ENCODE peak calls at places on chromosomes 13 and 19, in ten cellular contexts. One of them, this sample, is unnamed.

GRCh38 chr13:36549771-36550170 is 117.5 kb downstream of the CCNA1 start:
- DNase-seq in SJSA1: no peak
- DNase-seq in WTC11: no peak
- DNase-seq in ovary: no peak
- DNase-seq in HFFc6: no peak
- DNase-seq in GM04503: no peak
- DNase-seq in stimulated activated CD4-positive, alpha-beta T cell treated with anti-CD3 and anti-CD28 coated beads, TNF-alpha, amount 100 ng/mL, for 4 hours: no peak
- DNase-seq in left ventricle myocardium inferior: no peak
- DNase-seq in lower lobe of right lung: no peak
- DNase-seq in chondrocyte: no peak
- DNase-seq in this sample: no peak

GRCh38 chr13:35389535-35389934 is 87.0 kb downstream of the MAB21L1 start:
- DNase-seq in SJSA1: no peak
- DNase-seq in WTC11: no peak
- DNase-seq in ovary: no peak
- DNase-seq in HFFc6: no peak
- DNase-seq in GM04503: no peak
- DNase-seq in stimulated activated CD4-positive, alpha-beta T cell treated with anti-CD3 and anti-CD28 coated beads, TNF-alpha, amount 100 ng/mL, for 4 hours: no peak
- DNase-seq in left ventricle myocardium inferior: no peak
- DNase-seq in lower lobe of right lung: no peak
- DNase-seq in chondrocyte: no peak
- DNase-seq in this sample: no peak

GRCh38 chr19:56930647-56931592 is 90.4 kb upstream of the PEG3 start:
- DNase-seq in SJSA1: no peak
- DNase-seq in WTC11: no peak
- DNase-seq in ovary: no peak
- DNase-seq in HFFc6: no peak
- DNase-seq in GM04503: no peak
- DNase-seq in stimulated activated CD4-positive, alpha-beta T cell treated with anti-CD3 and anti-CD28 coated beads, TNF-alpha, amount 100 ng/mL, for 4 hours: no peak
- DNase-seq in left ventricle myocardium inferior: no peak
- DNase-seq in lower lobe of right lung: no peak
- DNase-seq in chondrocyte: no peak
- DNase-seq in this sample: no peak

GRCh38 chr13:99225078-99225477 is 24.4 kb downstream of the UBAC2 start:
- DNase-seq in SJSA1: no peak
- DNase-seq in WTC11: no peak
- DNase-seq in ovary: no peak
- DNase-seq in HFFc6: no peak
- DNase-seq in GM04503: no peak
- DNase-seq in stimulated activated CD4-positive, alpha-beta T cell treated with anti-CD3 and anti-CD28 coated beads, TNF-alpha, amount 100 ng/mL, for 4 hours: no peak
- DNase-seq in left ventricle myocardium inferior: no peak
- DNase-seq in lower lobe of right lung: no peak
- DNase-seq in chondrocyte: no peak
- DNase-seq in this sample: no peak

GRCh38 chr13:37954191-37954590 is 84.6 kb upstream of the TRPC4 start:
- DNase-seq in SJSA1: no peak
- DNase-seq in WTC11: no peak
- DNase-seq in ovary: no peak
- DNase-seq in HFFc6: no peak
- DNase-seq in GM04503: no peak
- DNase-seq in stimulated activated CD4-positive, alpha-beta T cell treated with anti-CD3 and anti-CD28 coated beads, TNF-alpha, amount 100 ng/mL, for 4 hours: no peak
- DNase-seq in left ventricle myocardium inferior: no peak
- DNase-seq in lower lobe of right lung: no peak
- DNase-seq in chondrocyte: no peak
- DNase-seq in this sample: no peak

GRCh38 chr19:35022460-35022859 is 7.8 kb upstream of the SCN1B start:
- DNase-seq in SJSA1: no peak
- DNase-seq in WTC11: no peak
- DNase-seq in ovary: no peak
- DNase-seq in HFFc6: no peak
- DNase-seq in GM04503: no peak
- DNase-seq in stimulated activated CD4-positive, alpha-beta T cell treated with anti-CD3 and anti-CD28 coated beads, TNF-alpha, amount 100 ng/mL, for 4 hours: no peak
- DNase-seq in left ventricle myocardium inferior: no peak
- DNase-seq in lower lobe of right lung: no peak
- DNase-seq in chondrocyte: no peak
- DNase-seq in this sample: no peak

GRCh38 chr13:99916366-99917103 is 55.0 kb downstream of the ZIC5 start:
- DNase-seq in SJSA1: peak
- DNase-seq in WTC11: no peak
- DNase-seq in ovary: no peak
- DNase-seq in HFFc6: peak
- DNase-seq in GM04503: peak
- DNase-seq in stimulated activated CD4-positive, alpha-beta T cell treated with anti-CD3 and anti-CD28 coated beads, TNF-alpha, amount 100 ng/mL, for 4 hours: no peak
- DNase-seq in left ventricle myocardium inferior: no peak
- DNase-seq in lower lobe of right lung: no peak
- DNase-seq in chondrocyte: no peak
- DNase-seq in this sample: no peak

GRCh38 chr19:56900573-56901097 is 60.1 kb upstream of the PEG3 start:
- DNase-seq in SJSA1: no peak
- DNase-seq in WTC11: no peak
- DNase-seq in ovary: no peak
- DNase-seq in HFFc6: no peak
- DNase-seq in GM04503: no peak
- DNase-seq in stimulated activated CD4-positive, alpha-beta T cell treated with anti-CD3 and anti-CD28 coated beads, TNF-alpha, amount 100 ng/mL, for 4 hours: no peak
- DNase-seq in left ventricle myocardium inferior: no peak
- DNase-seq in lower lobe of right lung: no peak
- DNase-seq in chondrocyte: no peak
- DNase-seq in this sample: no peak

GRCh38 chr13:95050800-95051620 is 250.2 kb downstream of the ABCC4 start:
- DNase-seq in SJSA1: no peak
- DNase-seq in WTC11: no peak
- DNase-seq in ovary: no peak
- DNase-seq in HFFc6: no peak
- DNase-seq in GM04503: no peak
- DNase-seq in stimulated activated CD4-positive, alpha-beta T cell treated with anti-CD3 and anti-CD28 coated beads, TNF-alpha, amount 100 ng/mL, for 4 hours: no peak
- DNase-seq in left ventricle myocardium inferior: no peak
- DNase-seq in lower lobe of right lung: no peak
- DNase-seq in chondrocyte: no peak
- DNase-seq in this sample: no peak

GRCh38 chr19:824885-825284 is 2.8 kb upstream of the AZU1 start:
- DNase-seq in SJSA1: no peak
- DNase-seq in WTC11: no peak
- DNase-seq in ovary: no peak
- DNase-seq in HFFc6: no peak
- DNase-seq in GM04503: no peak
- DNase-seq in stimulated activated CD4-positive, alpha-beta T cell treated with anti-CD3 and anti-CD28 coated beads, TNF-alpha, amount 100 ng/mL, for 4 hours: no peak
- DNase-seq in left ventricle myocardium inferior: no peak
- DNase-seq in lower lobe of right lung: no peak
- DNase-seq in chondrocyte: no peak
- DNase-seq in this sample: no peak

GRCh38 chr13:98513837-98514236 is 63.1 kb downstream of the STK24 start:
- DNase-seq in SJSA1: no peak
- DNase-seq in WTC11: no peak
- DNase-seq in ovary: no peak
- DNase-seq in HFFc6: no peak
- DNase-seq in GM04503: no peak
- DNase-seq in stimulated activated CD4-positive, alpha-beta T cell treated with anti-CD3 and anti-CD28 coated beads, TNF-alpha, amount 100 ng/mL, for 4 hours: no peak
- DNase-seq in left ventricle myocardium inferior: no peak
- DNase-seq in lower lobe of right lung: no peak
- DNase-seq in chondrocyte: no peak
- DNase-seq in this sample: no peak

GRCh38 chr19:55491546-55492360 is 3.5 kb downstream of the SSC5D start:
- DNase-seq in SJSA1: no peak
- DNase-seq in WTC11: no peak
- DNase-seq in ovary: peak
- DNase-seq in HFFc6: no peak
- DNase-seq in GM04503: no peak
- DNase-seq in stimulated activated CD4-positive, alpha-beta T cell treated with anti-CD3 and anti-CD28 coated beads, TNF-alpha, amount 100 ng/mL, for 4 hours: no peak
- DNase-seq in left ventricle myocardium inferior: no peak
- DNase-seq in lower lobe of right lung: no peak
- DNase-seq in chondrocyte: no peak
- DNase-seq in this sample: no peak

GRCh38 chr13:113930711-113931637 is 42.9 kb downstream of the C13orf46 start:
- DNase-seq in SJSA1: no peak
- DNase-seq in WTC11: peak
- DNase-seq in ovary: peak
- DNase-seq in HFFc6: no peak
- DNase-seq in GM04503: no peak
- DNase-seq in stimulated activated CD4-positive, alpha-beta T cell treated with anti-CD3 and anti-CD28 coated beads, TNF-alpha, amount 100 ng/mL, for 4 hours: peak
- DNase-seq in left ventricle myocardium inferior: no peak
- DNase-seq in lower lobe of right lung: no peak
- DNase-seq in chondrocyte: peak
- DNase-seq in this sample: peak

GRCh38 chr13:91292630-91293221 is 54.8 kb upstream of the MIR17HG start:
- DNase-seq in SJSA1: no peak
- DNase-seq in WTC11: no peak
- DNase-seq in ovary: no peak
- DNase-seq in HFFc6: no peak
- DNase-seq in GM04503: no peak
- DNase-seq in stimulated activated CD4-positive, alpha-beta T cell treated with anti-CD3 and anti-CD28 coated beads, TNF-alpha, amount 100 ng/mL, for 4 hours: no peak
- DNase-seq in left ventricle myocardium inferior: no peak
- DNase-seq in lower lobe of right lung: no peak
- DNase-seq in chondrocyte: no peak
- DNase-seq in this sample: no peak

GRCh38 chr19:44748426-44749254 is at the start of gene BCL3:
- DNase-seq in SJSA1: peak
- DNase-seq in WTC11: no peak
- DNase-seq in ovary: peak
- DNase-seq in HFFc6: no peak
- DNase-seq in GM04503: no peak
- DNase-seq in stimulated activated CD4-positive, alpha-beta T cell treated with anti-CD3 and anti-CD28 coated beads, TNF-alpha, amount 100 ng/mL, for 4 hours: peak
- DNase-seq in left ventricle myocardium inferior: peak
- DNase-seq in lower lobe of right lung: peak
- DNase-seq in chondrocyte: no peak
- DNase-seq in this sample: peak

GRCh38 chr13:42696191-42696590 is 85.2 kb upstream of the FAM216B start:
- DNase-seq in SJSA1: peak
- DNase-seq in WTC11: no peak
- DNase-seq in ovary: no peak
- DNase-seq in HFFc6: peak
- DNase-seq in GM04503: no peak
- DNase-seq in stimulated activated CD4-positive, alpha-beta T cell treated with anti-CD3 and anti-CD28 coated beads, TNF-alpha, amount 100 ng/mL, for 4 hours: no peak
- DNase-seq in left ventricle myocardium inferior: no peak
- DNase-seq in lower lobe of right lung: no peak
- DNase-seq in chondrocyte: no peak
- DNase-seq in this sample: no peak

GRCh38 chr13:27662738-27663470 is 41.2 kb downstream of the POLR1D start:
- DNase-seq in SJSA1: no peak
- DNase-seq in WTC11: no peak
- DNase-seq in ovary: no peak
- DNase-seq in HFFc6: no peak
- DNase-seq in GM04503: no peak
- DNase-seq in stimulated activated CD4-positive, alpha-beta T cell treated with anti-CD3 and anti-CD28 coated beads, TNF-alpha, amount 100 ng/mL, for 4 hours: no peak
- DNase-seq in left ventricle myocardium inferior: no peak
- DNase-seq in lower lobe of right lung: no peak
- DNase-seq in chondrocyte: no peak
- DNase-seq in this sample: no peak

GRCh38 chr13:94595006-94595942 is 678 bp downstream of the TGDS start:
- DNase-seq in SJSA1: no peak
- DNase-seq in WTC11: no peak
- DNase-seq in ovary: peak
- DNase-seq in HFFc6: no peak
- DNase-seq in GM04503: no peak
- DNase-seq in stimulated activated CD4-positive, alpha-beta T cell treated with anti-CD3 and anti-CD28 coated beads, TNF-alpha, amount 100 ng/mL, for 4 hours: no peak
- DNase-seq in left ventricle myocardium inferior: no peak
- DNase-seq in lower lobe of right lung: no peak
- DNase-seq in chondrocyte: no peak
- DNase-seq in this sample: peak

GRCh38 chr13:98386632-98387031 is 190.3 kb downstream of the STK24 start:
- DNase-seq in SJSA1: no peak
- DNase-seq in WTC11: no peak
- DNase-seq in ovary: no peak
- DNase-seq in HFFc6: no peak
- DNase-seq in GM04503: no peak
- DNase-seq in stimulated activated CD4-positive, alpha-beta T cell treated with anti-CD3 and anti-CD28 coated beads, TNF-alpha, amount 100 ng/mL, for 4 hours: no peak
- DNase-seq in left ventricle myocardium inferior: no peak
- DNase-seq in lower lobe of right lung: no peak
- DNase-seq in chondrocyte: no peak
- DNase-seq in this sample: no peak

GRCh38 chr19:19115954-19116353 is 22.3 kb downstream of the TMEM161A start:
- DNase-seq in SJSA1: no peak
- DNase-seq in WTC11: peak
- DNase-seq in ovary: no peak
- DNase-seq in HFFc6: no peak
- DNase-seq in GM04503: no peak
- DNase-seq in stimulated activated CD4-positive, alpha-beta T cell treated with anti-CD3 and anti-CD28 coated beads, TNF-alpha, amount 100 ng/mL, for 4 hours: peak
- DNase-seq in left ventricle myocardium inferior: no peak
- DNase-seq in lower lobe of right lung: peak
- DNase-seq in chondrocyte: no peak
- DNase-seq in this sample: no peak

GRCh38 chr13:110929104-110929777 is 14.4 kb upstream of the ANKRD10 start:
- DNase-seq in SJSA1: no peak
- DNase-seq in WTC11: no peak
- DNase-seq in ovary: no peak
- DNase-seq in HFFc6: no peak
- DNase-seq in GM04503: no peak
- DNase-seq in stimulated activated CD4-positive, alpha-beta T cell treated with anti-CD3 and anti-CD28 coated beads, TNF-alpha, amount 100 ng/mL, for 4 hours: no peak
- DNase-seq in left ventricle myocardium inferior: no peak
- DNase-seq in lower lobe of right lung: no peak
- DNase-seq in chondrocyte: no peak
- DNase-seq in this sample: no peak

GRCh38 chr13:102291587-102292218 is 110.1 kb downstream of the FGF14 start:
- DNase-seq in SJSA1: no peak
- DNase-seq in WTC11: no peak
- DNase-seq in ovary: no peak
- DNase-seq in HFFc6: no peak
- DNase-seq in GM04503: no peak
- DNase-seq in stimulated activated CD4-positive, alpha-beta T cell treated with anti-CD3 and anti-CD28 coated beads, TNF-alpha, amount 100 ng/mL, for 4 hours: no peak
- DNase-seq in left ventricle myocardium inferior: no peak
- DNase-seq in lower lobe of right lung: no peak
- DNase-seq in chondrocyte: no peak
- DNase-seq in this sample: no peak

GRCh38 chr13:109180905-109181425 is 551.6 kb downstream of the MYO16 start:
- DNase-seq in SJSA1: peak
- DNase-seq in WTC11: no peak
- DNase-seq in ovary: no peak
- DNase-seq in HFFc6: peak
- DNase-seq in GM04503: peak
- DNase-seq in stimulated activated CD4-positive, alpha-beta T cell treated with anti-CD3 and anti-CD28 coated beads, TNF-alpha, amount 100 ng/mL, for 4 hours: no peak
- DNase-seq in left ventricle myocardium inferior: no peak
- DNase-seq in lower lobe of right lung: no peak
- DNase-seq in chondrocyte: no peak
- DNase-seq in this sample: no peak

GRCh38 chr19:30802424-30803013 is 430.3 kb downstream of the ZNF536 start:
- DNase-seq in SJSA1: no peak
- DNase-seq in WTC11: no peak
- DNase-seq in ovary: no peak
- DNase-seq in HFFc6: no peak
- DNase-seq in GM04503: no peak
- DNase-seq in stimulated activated CD4-positive, alpha-beta T cell treated with anti-CD3 and anti-CD28 coated beads, TNF-alpha, amount 100 ng/mL, for 4 hours: no peak
- DNase-seq in left ventricle myocardium inferior: no peak
- DNase-seq in lower lobe of right lung: no peak
- DNase-seq in chondrocyte: no peak
- DNase-seq in this sample: no peak

GRCh38 chr13:109412232-109412935 is 374.0 kb downstream of the IRS2 start:
- DNase-seq in SJSA1: peak
- DNase-seq in WTC11: peak
- DNase-seq in ovary: peak
- DNase-seq in HFFc6: no peak
- DNase-seq in GM04503: no peak
- DNase-seq in stimulated activated CD4-positive, alpha-beta T cell treated with anti-CD3 and anti-CD28 coated beads, TNF-alpha, amount 100 ng/mL, for 4 hours: no peak
- DNase-seq in left ventricle myocardium inferior: peak
- DNase-seq in lower lobe of right lung: peak
- DNase-seq in chondrocyte: no peak
- DNase-seq in this sample: peak

GRCh38 chr13:32905864-32906180 is 110.4 kb upstream of the KL start:
- DNase-seq in SJSA1: no peak
- DNase-seq in WTC11: no peak
- DNase-seq in ovary: peak
- DNase-seq in HFFc6: no peak
- DNase-seq in GM04503: no peak
- DNase-seq in stimulated activated CD4-positive, alpha-beta T cell treated with anti-CD3 and anti-CD28 coated beads, TNF-alpha, amount 100 ng/mL, for 4 hours: no peak
- DNase-seq in left ventricle myocardium inferior: no peak
- DNase-seq in lower lobe of right lung: no peak
- DNase-seq in chondrocyte: no peak
- DNase-seq in this sample: no peak

GRCh38 chr13:100597253-100597652 is 8.7 kb upstream of the GGACT start:
- DNase-seq in SJSA1: no peak
- DNase-seq in WTC11: no peak
- DNase-seq in ovary: no peak
- DNase-seq in HFFc6: peak
- DNase-seq in GM04503: no peak
- DNase-seq in stimulated activated CD4-positive, alpha-beta T cell treated with anti-CD3 and anti-CD28 coated beads, TNF-alpha, amount 100 ng/mL, for 4 hours: no peak
- DNase-seq in left ventricle myocardium inferior: no peak
- DNase-seq in lower lobe of right lung: no peak
- DNase-seq in chondrocyte: no peak
- DNase-seq in this sample: no peak

GRCh38 chr13:50152224-50152623 is 137.0 kb downstream of the KCNRG start:
- DNase-seq in SJSA1: peak
- DNase-seq in WTC11: no peak
- DNase-seq in ovary: no peak
- DNase-seq in HFFc6: no peak
- DNase-seq in GM04503: no peak
- DNase-seq in stimulated activated CD4-positive, alpha-beta T cell treated with anti-CD3 and anti-CD28 coated beads, TNF-alpha, amount 100 ng/mL, for 4 hours: no peak
- DNase-seq in left ventricle myocardium inferior: no peak
- DNase-seq in lower lobe of right lung: no peak
- DNase-seq in chondrocyte: no peak
- DNase-seq in this sample: no peak